ENCODE peak calls at places on chromosomes 6 and 20, in nine cellular contexts. Y is NCI-H82, D is substantia nigra, O is HT1080, N is Daoy, T is kidney epithelial cell, R is lung microvascular endothelial cell, P is NCI-H1694, X is H4. W is an unnamed sample.

GRCh38 chr20:19073584-19074198 is 138.8 kb upstream of the SLC24A3 start:
- DNase-seq in R (no peak), O (no peak), P (no peak), Y (peak), N (no peak), D (no peak), X (no peak), T (no peak), W (peak)

GRCh38 chr6:92790381-92790780 is 629.0 kb downstream of the EPHA7 start:
- DNase-seq in X (no peak), O (no peak), D (no peak), T (no peak), N (no peak), R (no peak), Y (no peak), P (no peak), W (no peak)

GRCh38 chr20:1509237-1509636 is 18.0 kb upstream of the SIRPB2 start:
- DNase-seq in Y (peak), O (peak), R (peak), X (peak), D (no peak), N (no peak), T (no peak), P (peak), W (peak)

GRCh38 chr6:129644567-129645015 is 65.4 kb downstream of the ARHGAP18 start:
- DNase-seq in D (no peak), T (no peak), N (peak), P (no peak), R (peak), X (peak), Y (no peak), O (peak), W (peak)

GRCh38 chr6:36858407-36858981 is 16.1 kb downstream of the PPIL1 start:
- DNase-seq in Y (no peak), R (peak), X (no peak), O (no peak), T (no peak), P (no peak), N (no peak), D (no peak), W (no peak)

GRCh38 chr6:67812125-67812524 is 823.0 kb upstream of the ADGRB3 start:
- DNase-seq in D (no peak), X (no peak), R (no peak), O (no peak), Y (no peak), T (no peak), N (no peak), P (no peak), W (no peak)

GRCh38 chr6:136656121-136656520 is 105.9 kb upstream of the MAP7 start:
- DNase-seq in X (no peak), Y (no peak), O (no peak), R (no peak), P (no peak), T (no peak), D (no peak), N (no peak), W (peak)

GRCh38 chr6:136962661-136963060 is 40.6 kb downstream of the SLC35D3 start:
- DNase-seq in N (peak), Y (peak), O (no peak), P (peak), D (no peak), X (no peak), T (no peak), R (peak), W (peak)

GRCh38 chr20:3980260-3981131 is 34.9 kb downstream of the RNF24 start:
- DNase-seq in D (no peak), X (peak), Y (no peak), P (no peak), T (no peak), N (peak), O (peak), R (peak), W (peak)

GRCh38 chr20:5216663-5217062 is 89.9 kb downstream of the CDS2 start:
- DNase-seq in Y (no peak), T (no peak), D (peak), N (no peak), P (no peak), O (no peak), R (peak), X (no peak), W (no peak)

GRCh38 chr6:121430514-121431460 is 4.7 kb upstream of the GJA1 start:
- DNase-seq in T (no peak), P (no peak), N (peak), X (peak), R (peak), Y (peak), D (no peak), O (peak), W (peak)

GRCh38 chr20:2080532-2081224 is 20.9 kb upstream of the STK35 start:
- DNase-seq in P (no peak), N (no peak), X (no peak), R (no peak), O (no peak), T (no peak), Y (no peak), D (no peak), W (no peak)

GRCh38 chr6:52087498-52087999 is at the start of gene PKHD1:
- DNase-seq in P (no peak), D (no peak), O (peak), X (peak), R (peak), Y (peak), T (peak), N (peak), W (peak)

GRCh38 chr6:157143171-157143884 is 180.0 kb downstream of the TMEM242 start:
- DNase-seq in X (no peak), D (no peak), T (no peak), O (no peak), P (peak), R (peak), N (peak), Y (peak), W (peak)

W was measured in RPMI7951.